ENCODE peak calls at places on chromosome 16, in ten cellular contexts. S is transverse colon, Y is uterus, U is A549, L is HCT116, I is NB4, Q is stomach, Z is body of pancreas, R is endothelial cell of umbilical vein, B is lower leg skin. D is an unnamed sample.

GRCh38 chr16:31869511-31870201 is 4.0 kb upstream of the ZNF267 start:
- DNase-seq in S (peak; percentile 32), Y (no peak), U (no peak), L (no peak), I (peak; percentile 91), Q (no peak), Z (peak; percentile 77), R (peak; percentile 97), B (no peak), D (peak; percentile 49)

GRCh38 chr16:87490091-87490798 is 2.6 kb downstream of the ZCCHC14 start:
- DNase-seq in S (no peak), Y (no peak), U (no peak), L (no peak), I (no peak), Q (no peak), Z (no peak), R (peak; percentile 36), B (no peak), D (no peak)

GRCh38 chr16:88703486-88704309 is 2.5 kb downstream of the RNF166 start:
- DNase-seq in S (peak; percentile 62), Y (no peak), U (no peak), L (no peak), I (peak; percentile 98), Q (peak; percentile 43), Z (peak; percentile 71), R (peak; percentile 59), B (no peak), D (no peak)

GRCh38 chr16:11175850-11176341 is 80.1 kb downstream of the SOCS1 start:
- DNase-seq in S (no peak), Y (no peak), U (no peak), L (no peak), I (no peak), Q (no peak), Z (no peak), R (no peak), B (no peak), D (no peak)

GRCh38 chr16:27096375-27096774 is 29.6 kb downstream of the C16orf82 start:
- DNase-seq in S (no peak), Y (no peak), U (no peak), L (no peak), I (no peak), Q (no peak), Z (no peak), R (no peak), B (peak; percentile 50), D (no peak)

GRCh38 chr16:50606431-50607050 is 58.3 kb downstream of the NKD1 start:
- DNase-seq in S (no peak), Y (no peak), U (no peak), L (no peak), I (no peak), Q (no peak), Z (no peak), R (no peak), B (no peak), D (no peak)

GRCh38 chr16:21217121-21217520 is 5.7 kb upstream of the ZP2 start:
- DNase-seq in S (no peak), Y (no peak), U (no peak), L (no peak), I (no peak), Q (no peak), Z (no peak), R (no peak), B (no peak), D (no peak)

GRCh38 chr16:53611151-53611802 is 92.4 kb downstream of the RPGRIP1L start:
- DNase-seq in S (no peak), Y (no peak), U (no peak), L (no peak), I (no peak), Q (no peak), Z (no peak), R (no peak), B (no peak), D (no peak)

GRCh38 chr16:11105038-11105903 is 150.7 kb downstream of the SOCS1 start:
- DNase-seq in S (peak; percentile 41), Y (peak; percentile 61), U (no peak), L (no peak), I (peak; percentile 96), Q (no peak), Z (peak; percentile 47), R (peak; percentile 56), B (no peak), D (no peak)

GRCh38 chr16:50338371-50339231 is 30.2 kb downstream of the BRD7 start:
- DNase-seq in S (no peak), Y (no peak), U (no peak), L (no peak), I (no peak), Q (no peak), Z (no peak), R (no peak), B (no peak), D (no peak)

DNA sequence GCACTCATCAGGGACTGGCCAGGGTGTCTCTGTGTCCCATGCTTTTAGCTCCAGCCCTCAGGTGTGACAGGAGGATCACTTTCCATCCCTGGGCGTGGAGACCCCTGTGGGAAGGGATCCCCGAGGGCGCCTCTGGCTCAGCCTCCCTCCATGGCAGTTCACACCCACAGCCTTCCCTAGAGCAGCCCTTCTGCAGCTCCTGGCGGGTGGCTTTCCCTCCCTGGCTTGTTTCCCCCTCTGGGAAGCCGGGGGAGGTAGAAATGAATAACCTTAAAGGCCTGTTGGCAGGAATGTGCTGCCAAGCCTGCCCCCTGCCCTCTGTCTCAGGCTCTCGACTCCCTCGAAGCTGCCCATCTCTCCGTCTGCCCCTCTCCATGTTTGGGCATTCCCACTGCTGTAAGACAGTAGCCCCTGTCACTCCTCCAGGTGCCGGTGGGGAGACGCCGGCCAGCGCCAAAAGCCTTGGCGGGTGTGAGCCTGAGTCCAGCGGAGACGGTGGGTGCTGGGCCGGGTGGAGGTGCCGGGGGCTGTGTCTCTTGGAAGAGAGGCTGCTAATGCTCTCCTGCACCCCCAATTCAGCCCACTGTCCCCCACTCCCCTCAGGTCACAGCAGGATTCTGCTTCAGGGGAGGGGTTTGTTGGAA is 2.1 kb upstream of the ATP2A1 start:
- DNase-seq in S (no peak), Y (no peak), U (no peak), L (no peak), I (no peak), Q (no peak), Z (no peak), R (no peak), B (no peak), D (no peak)
- TF ChIP-seq POLR2A in S (no peak), Y (no peak), U (no peak), L (no peak), I (no peak), Q (no peak), Z (no peak), R (no peak), B (no peak), D (no peak)

GRCh38 chr16:66519482-66519881 is 30.4 kb downstream of the TK2 start:
- DNase-seq in S (no peak), Y (no peak), U (no peak), L (no peak), I (no peak), Q (no peak), Z (no peak), R (peak; percentile 24), B (no peak), D (no peak)

GRCh38 chr16:66516172-66516807 is 33.6 kb downstream of the TK2 start:
- DNase-seq in S (no peak), Y (no peak), U (no peak), L (no peak), I (peak; percentile 69), Q (no peak), Z (no peak), R (peak; percentile 50), B (no peak), D (no peak)

GRCh38 chr16:66517586-66518263 is 32.2 kb downstream of the TK2 start:
- DNase-seq in S (no peak), Y (no peak), U (no peak), L (no peak), I (peak; percentile 73), Q (no peak), Z (no peak), R (peak; percentile 35), B (peak; percentile 85), D (no peak)

GRCh38 chr16:66515543-66516171 is 34.3 kb downstream of the TK2 start:
- DNase-seq in S (no peak), Y (peak; percentile 44), U (peak; percentile 44), L (no peak), I (peak; percentile 66), Q (no peak), Z (no peak), R (peak; percentile 66), B (peak; percentile 86), D (no peak)

GRCh38 chr16:66516808-66517585 is 32.9 kb downstream of the TK2 start:
- DNase-seq in S (peak; percentile 97), Y (peak; percentile 99), U (peak; percentile 98), L (peak; percentile 94), I (peak; percentile 100), Q (peak; percentile 97), Z (peak; percentile 100), R (peak; percentile 100), B (peak; percentile 99), D (peak; percentile 82)
- TF ChIP-seq POLR2A in S (peak; percentile 77), Y (peak; percentile 61), U (no peak), L (no peak), I (no peak), Q (no peak), Z (no peak), R (peak; percentile 83), B (no peak), D (no peak)

GRCh38 chr16:56610017-56610608 is 1.7 kb downstream of the MT2A start:
- DNase-seq in S (peak; percentile 52), Y (peak; percentile 47), U (peak; percentile 21), L (peak; percentile 75), I (peak; percentile 92), Q (peak; percentile 47), Z (peak; percentile 60), R (peak; percentile 73), B (no peak), D (no peak)
- TF ChIP-seq POLR2A in S (peak; percentile 60), Y (no peak), U (no peak), L (peak; percentile 59), I (peak; percentile 15), Q (no peak), Z (no peak), R (peak; percentile 95), B (no peak), D (peak; percentile 74)

GRCh38 chr16:67528870-67529638 is 425 bp downstream of the RIPOR1 start:
- DNase-seq in S (peak; percentile 48), Y (peak; percentile 39), U (peak; percentile 57), L (no peak), I (peak; percentile 70), Q (no peak), Z (peak; percentile 39), R (peak; percentile 47), B (peak; percentile 91), D (no peak)

GRCh38 chr16:67531247-67531646 is 2.6 kb downstream of the RIPOR1 start:
- DNase-seq in S (no peak), Y (no peak), U (no peak), L (no peak), I (peak; percentile 61), Q (no peak), Z (peak; percentile 53), R (no peak), B (peak; percentile 83), D (no peak)

GRCh38 chr16:67529639-67530012 is 997 bp downstream of the RIPOR1 start:
- DNase-seq in S (no peak), Y (peak; percentile 34), U (no peak), L (no peak), I (no peak), Q (no peak), Z (no peak), R (no peak), B (peak; percentile 85), D (no peak)

GRCh38 chr16:67528222-67528869 is at the start of gene RIPOR1:
- DNase-seq in S (peak; percentile 62), Y (peak; percentile 62), U (peak; percentile 80), L (no peak), I (peak; percentile 61), Q (peak; percentile 65), Z (peak; percentile 63), R (peak; percentile 21), B (peak; percentile 92), D (no peak)

GRCh38 chr16:67530013-67530939 is 1.6 kb downstream of the RIPOR1 start:
- DNase-seq in S (peak; percentile 76), Y (peak; percentile 81), U (no peak), L (no peak), I (peak; percentile 48), Q (peak; percentile 65), Z (peak; percentile 79), R (peak; percentile 48), B (peak; percentile 95), D (peak; percentile 78)
- TF ChIP-seq POLR2A in S (peak; percentile 56), Y (peak; percentile 84), U (no peak), L (no peak), I (no peak), Q (no peak), Z (peak; percentile 85), R (peak; percentile 44), B (no peak), D (peak; percentile 54)